ENCODE peak calls at places on chromosomes 7 and 10, in eight cellular contexts. G is K562, Y is H1, W is BJ, D is choroid plexus epithelial cell, I is transverse colon, K is AG10803, O is fibroblast of pulmonary artery. E is an unnamed sample.

GRCh38 chr7:54664235-54665228 is 94.5 kb downstream of the SEC61G start:
- DNase-seq in G (peak; percentile 16), Y (peak; percentile 85), W (no peak), D (peak; percentile 9), I (peak; percentile 72), K (no peak), O (peak; percentile 1), E (peak; percentile 6)

GRCh38 chr7:128932862-128933821 is 4.6 kb upstream of the IRF5 start:
- DNase-seq in G (no peak), Y (no peak), W (no peak), D (peak; percentile 38), I (peak; percentile 58), K (no peak), O (no peak), E (peak; percentile 8)

GRCh38 chr10:71745659-71746250 is 26.2 kb upstream of the C10orf105 start:
- DNase-seq in G (no peak), Y (no peak), W (no peak), D (no peak), I (no peak), K (no peak), O (no peak), E (no peak)

GRCh38 chr7:42478717-42479116 is 241.7 kb upstream of the GLI3 start:
- DNase-seq in G (no peak), Y (no peak), W (no peak), D (no peak), I (no peak), K (no peak), O (no peak), E (no peak)

GRCh38 chr7:128030999-128031681 is at the start of gene LRRC4:
- DNase-seq in G (no peak), Y (no peak), W (no peak), D (peak; percentile 59), I (peak; percentile 36), K (peak; percentile 38), O (no peak), E (peak; percentile 39)

GRCh38 chr7:97094531-97094930 is 23.0 kb upstream of the SDHAF3 start:
- DNase-seq in G (no peak), Y (no peak), W (no peak), D (no peak), I (no peak), K (no peak), O (no peak), E (no peak)

GRCh38 chr7:135716677-135717238 is 11.2 kb downstream of the SLC13A4 start:
- DNase-seq in G (no peak), Y (no peak), W (peak; percentile 49), D (peak; percentile 84), I (no peak), K (peak; percentile 76), O (peak; percentile 85), E (peak; percentile 93)

GRCh38 chr10:68105820-68106219 is 3.5 kb upstream of the MYPN start:
- DNase-seq in G (no peak), Y (no peak), W (peak; percentile 64), D (peak; percentile 58), I (no peak), K (peak; percentile 69), O (peak; percentile 25), E (peak; percentile 83)

GRCh38 chr7:129845972-129846327 is 106.8 kb downstream of the UBE2H start:
- DNase-seq in G (no peak), Y (no peak), W (peak; percentile 54), D (peak; percentile 79), I (no peak), K (peak; percentile 78), O (peak; percentile 65), E (peak; percentile 92)

GRCh38 chr10:73791871-73792400 is 6.5 kb downstream of the ZSWIM8 start:
- DNase-seq in G (no peak), Y (no peak), W (no peak), D (no peak), I (no peak), K (no peak), O (no peak), E (no peak)

GRCh38 chr7:74612015-74612829 is 45.3 kb upstream of the GTF2I start:
- DNase-seq in G (peak; percentile 38), Y (no peak), W (no peak), D (peak; percentile 59), I (no peak), K (peak; percentile 28), O (peak; percentile 24), E (no peak)

GRCh38 chr10:80406249-80406648 is 2.1 kb upstream of the PRXL2A start:
- DNase-seq in G (no peak), Y (no peak), W (no peak), D (no peak), I (no peak), K (no peak), O (no peak), E (no peak)

GRCh38 chr10:132212816-132213215 is 26.1 kb downstream of the DPYSL4 start:
- DNase-seq in G (no peak), Y (no peak), W (no peak), D (no peak), I (no peak), K (no peak), O (no peak), E (no peak)

GRCh38 chr10:101060036-101060950 is 1.5 kb upstream of the KAZALD1 start:
- DNase-seq in G (peak; percentile 44), Y (peak; percentile 95), W (no peak), D (peak; percentile 95), I (peak; percentile 94), K (peak; percentile 92), O (peak; percentile 96), E (peak; percentile 96)

GRCh38 chr10:101055416-101055815 is 6.4 kb upstream of the KAZALD1 start:
- DNase-seq in G (no peak), Y (no peak), W (no peak), D (no peak), I (no peak), K (no peak), O (no peak), E (no peak)

GRCh38 chr10:101053516-101053915 is 8.3 kb upstream of the KAZALD1 start:
- DNase-seq in G (no peak), Y (no peak), W (no peak), D (no peak), I (no peak), K (peak; percentile 78), O (no peak), E (peak; percentile 72)

GRCh38 chr10:101054351-101054750 is 7.4 kb upstream of the KAZALD1 start:
- DNase-seq in G (no peak), Y (no peak), W (no peak), D (no peak), I (no peak), K (no peak), O (no peak), E (no peak)

GRCh38 chr10:101056365-101057151 is 5.2 kb upstream of the KAZALD1 start:
- DNase-seq in G (no peak), Y (no peak), W (no peak), D (no peak), I (no peak), K (no peak), O (no peak), E (no peak)
- H3K4me3 ChIP-seq in G (no peak overlapping the region), Y (no peak overlapping the region), W (no peak overlapping the region), D (no peak overlapping the region), I (no peak overlapping the region), K (no peak overlapping the region), O (no peak overlapping the region), E (no peak overlapping the region)

DNA sequence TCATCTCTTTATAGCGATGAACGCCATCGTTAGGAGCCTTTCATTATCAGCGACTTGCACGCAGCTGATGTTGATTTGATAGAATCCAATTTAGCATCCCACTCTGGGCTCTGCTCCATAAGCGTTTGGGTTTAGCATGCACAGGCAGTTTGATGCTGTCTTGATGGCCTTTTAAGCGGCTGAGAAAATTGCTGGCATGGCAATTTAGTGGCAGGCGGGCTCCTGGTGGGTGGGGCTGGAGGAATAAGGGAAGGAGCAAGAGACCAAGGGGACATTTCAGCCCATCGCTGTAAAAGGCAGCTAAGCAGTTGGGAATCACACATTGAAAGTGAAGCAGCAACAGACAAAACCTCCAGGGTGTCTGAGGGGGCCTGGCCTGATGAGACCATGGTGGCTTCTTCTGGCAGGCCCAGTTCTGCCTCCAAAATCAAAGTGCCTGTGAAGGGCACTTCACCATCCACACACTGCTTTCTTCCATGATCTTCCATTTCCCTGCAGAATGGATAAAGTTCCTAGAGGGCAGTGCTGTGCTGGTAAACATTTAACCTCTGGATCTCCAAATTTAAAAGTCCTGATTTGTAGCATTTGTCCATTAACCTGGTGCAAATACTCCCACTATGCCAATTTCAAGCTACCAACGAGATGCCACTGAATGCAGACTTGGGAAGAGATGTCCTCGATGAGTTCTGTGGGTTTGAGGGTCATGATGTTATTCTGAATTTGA is 107.9 kb upstream of the PLXNA4 start:
- DNase-seq in G (no peak), Y (no peak), W (no peak), D (peak; percentile 3), I (no peak), K (no peak), O (no peak), E (no peak)
- H3K4me3 ChIP-seq in G (no peak overlapping the region), Y (no peak overlapping the region), W (no peak overlapping the region), D (no peak overlapping the region), I (no peak overlapping the region), K (no peak overlapping the region), O (no peak overlapping the region), E (no peak overlapping the region)

GRCh38 chr10:121667948-121668335 is 69.7 kb upstream of the FGFR2 start:
- DNase-seq in G (no peak), Y (no peak), W (no peak), D (peak; percentile 21), I (no peak), K (peak; percentile 13), O (no peak), E (no peak)

GRCh38 chr10:121668336-121669009 is 70.2 kb upstream of the FGFR2 start:
- DNase-seq in G (no peak), Y (peak; percentile 69), W (no peak), D (peak; percentile 42), I (peak; percentile 26), K (peak; percentile 11), O (no peak), E (no peak)

GRCh38 chr10:121672733-121673132 is 74.5 kb upstream of the FGFR2 start:
- DNase-seq in G (no peak), Y (no peak), W (no peak), D (no peak), I (no peak), K (no peak), O (no peak), E (no peak)

GRCh38 chr10:121665809-121666208 is 67.6 kb upstream of the FGFR2 start:
- DNase-seq in G (no peak), Y (no peak), W (no peak), D (no peak), I (no peak), K (no peak), O (no peak), E (no peak)

DNA sequence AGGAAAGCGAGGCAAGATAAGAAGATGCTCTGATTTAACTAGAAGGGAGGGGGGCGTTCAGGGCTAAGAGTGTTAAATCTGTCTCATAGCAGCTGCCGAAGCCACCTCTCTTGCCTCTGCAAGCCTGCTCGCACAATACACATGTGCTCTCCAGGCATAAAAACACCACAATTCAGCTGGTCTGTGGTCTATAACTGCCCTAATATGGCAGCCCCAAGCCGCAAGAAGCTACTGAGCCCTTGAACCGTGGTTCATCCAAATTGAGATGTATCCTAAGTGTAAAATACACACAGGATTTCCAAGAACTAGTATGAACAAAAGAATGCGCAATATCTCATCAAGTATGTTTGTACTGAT is 70.7 kb upstream of the FGFR2 start:
- DNase-seq in G (no peak), Y (no peak), W (no peak), D (no peak), I (no peak), K (peak; percentile 10), O (no peak), E (no peak)
- H3K4me3 ChIP-seq in G (no peak overlapping the region), Y (no peak overlapping the region), W (no peak overlapping the region), D (no peak overlapping the region), I (no peak overlapping the region), K (no peak overlapping the region), O (no peak overlapping the region), E (no peak overlapping the region)

GRCh38 chr10:118332948-118333710 is 9.0 kb downstream of the FAM204A start:
- DNase-seq in G (no peak), Y (no peak), W (no peak), D (peak; percentile 72), I (no peak), K (no peak), O (peak; percentile 59), E (no peak)
- H3K4me3 ChIP-seq in G (no peak overlapping the region), Y (no peak overlapping the region), W (no peak overlapping the region), D (no peak overlapping the region), I (no peak overlapping the region), K (no peak overlapping the region), O (no peak overlapping the region), E (no peak overlapping the region)

E was measured in fibroblast of mammary gland.